ENCODE peak calls at places on chromosomes 13 and 19, in ten cellular contexts. J is coronary artery, S is foreskin fibroblast, N is stomach, X is epithelial cell of esophagus, F is lower leg skin, A is GM10248, C is fibroblast of the aortic adventitia, I is PC-3, V is endodermal cell. E is an unnamed sample.

GRCh38 chr13:112092453-112092852 is 25.5 kb downstream of the SOX1 start:
- DNase-seq in J (no peak), S (no peak), N (no peak), X (no peak), F (no peak), A (no peak), C (no peak), I (no peak), V (no peak), E (no peak)

GRCh38 chr13:111095031-111095840 is 19.9 kb upstream of the ARHGEF7 start:
- DNase-seq in J (no peak), S (no peak), N (no peak), X (peak), F (no peak), A (no peak), C (no peak), I (no peak), V (no peak), E (no peak)

GRCh38 chr19:42290523-42291436 is 11.2 kb upstream of the PRR19 start:
- DNase-seq in J (no peak), S (peak), N (no peak), X (no peak), F (no peak), A (no peak), C (no peak), I (no peak), V (peak), E (no peak)

GRCh38 chr13:74187564-74187963 is 53.4 kb upstream of the KLF12 start:
- DNase-seq in J (no peak), S (peak), N (no peak), X (peak), F (no peak), A (no peak), C (no peak), I (peak), V (no peak), E (no peak)

GRCh38 chr19:10104665-10105221 is 1.4 kb upstream of the PPAN start:
- DNase-seq in J (no peak), S (no peak), N (no peak), X (no peak), F (no peak), A (peak), C (no peak), I (no peak), V (no peak), E (peak)

GRCh38 chr13:39527961-39528720 is 74.9 kb downstream of the LHFPL6 start:
- DNase-seq in J (no peak), S (peak), N (no peak), X (peak), F (no peak), A (no peak), C (peak), I (peak), V (no peak), E (no peak)

GRCh38 chr13:51539887-51540286 is 44.4 kb upstream of the WDFY2 start:
- DNase-seq in J (no peak), S (peak), N (no peak), X (no peak), F (no peak), A (no peak), C (peak), I (no peak), V (no peak), E (no peak)

GRCh38 chr13:89113744-89114143 is 1442.6 kb downstream of the SLITRK5 start:
- DNase-seq in J (no peak), S (no peak), N (no peak), X (no peak), F (no peak), A (no peak), C (no peak), I (no peak), V (peak), E (no peak)

GRCh38 chr19:35911173-35911572 is 3.1 kb upstream of the TYROBP start:
- DNase-seq in J (no peak), S (no peak), N (no peak), X (no peak), F (no peak), A (no peak), C (no peak), I (no peak), V (peak), E (no peak)

GRCh38 chr13:112072531-112073244 is 5.7 kb downstream of the SOX1 start:
- DNase-seq in J (no peak), S (no peak), N (no peak), X (no peak), F (peak), A (no peak), C (no peak), I (no peak), V (peak), E (no peak)

GRCh38 chr19:30968210-30968609 is 381.0 kb downstream of the TSHZ3 start:
- DNase-seq in J (no peak), S (no peak), N (no peak), X (no peak), F (no peak), A (no peak), C (peak), I (no peak), V (peak), E (peak)

GRCh38 chr19:56105090-56105701 is 15.9 kb downstream of the ZNF787 start:
- DNase-seq in J (peak), S (peak), N (peak), X (peak), F (peak), A (peak), C (peak), I (peak), V (peak), E (peak)

GRCh38 chr19:57334191-57334590 is 13.9 kb downstream of the ZNF543 start:
- DNase-seq in J (no peak), S (peak), N (no peak), X (peak), F (no peak), A (no peak), C (peak), I (no peak), V (no peak), E (no peak)

GRCh38 chr13:96052655-96053002 is 572 bp downstream of the UGGT2 start:
- DNase-seq in J (peak), S (peak), N (no peak), X (peak), F (no peak), A (no peak), C (peak), I (peak), V (no peak), E (no peak)

GRCh38 chr13:25846227-25846984 is 205.4 kb downstream of the SHISA2 start:
- DNase-seq in J (no peak), S (peak), N (no peak), X (peak), F (no peak), A (no peak), C (no peak), I (peak), V (no peak), E (no peak)

GRCh38 chr19:1133471-1133929 is 29.7 kb downstream of the GPX4 start:
- DNase-seq in J (no peak), S (no peak), N (peak), X (peak), F (peak), A (peak), C (no peak), I (no peak), V (peak), E (peak)

GRCh38 chr19:49513746-49514118 is 1.3 kb downstream of the FCGRT start:
- DNase-seq in J (no peak), S (no peak), N (no peak), X (no peak), F (no peak), A (no peak), C (no peak), I (no peak), V (peak), E (no peak)

GRCh38 chr19:44810555-44811447 is 1.9 kb downstream of the BCAM start:
- DNase-seq in J (no peak), S (no peak), N (no peak), X (peak), F (no peak), A (peak), C (no peak), I (no peak), V (no peak), E (no peak)

GRCh38 chr13:67367385-67367784 is 137.2 kb upstream of the PCDH9 start:
- DNase-seq in J (no peak), S (no peak), N (no peak), X (no peak), F (no peak), A (no peak), C (peak), I (no peak), V (no peak), E (no peak)

GRCh38 chr13:67369895-67370660 is 139.9 kb upstream of the PCDH9 start:
- DNase-seq in J (no peak), S (peak), N (no peak), X (peak), F (no peak), A (no peak), C (peak), I (peak), V (no peak), E (no peak)

DNA sequence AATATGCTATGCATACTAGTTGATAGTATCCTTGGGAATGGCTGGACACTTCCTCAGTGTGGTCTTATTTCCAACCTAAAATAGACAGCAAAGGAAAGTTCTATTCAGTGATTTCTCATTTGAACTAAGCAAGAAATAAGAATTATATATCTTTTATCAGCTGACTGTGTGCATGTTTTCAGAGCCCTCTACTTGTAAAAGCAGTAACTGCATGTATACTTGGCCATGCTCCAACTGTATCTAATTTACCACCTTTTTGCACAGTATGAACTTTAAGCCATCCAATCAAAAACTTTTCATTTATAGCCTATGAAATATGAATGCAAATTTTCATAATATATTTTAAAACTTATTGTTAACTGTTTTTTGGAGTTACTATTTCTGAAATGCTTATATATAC is 136.4 kb upstream of the PCDH9 start:
- DNase-seq in J (no peak), S (peak), N (no peak), X (peak), F (no peak), A (no peak), C (peak), I (peak), V (no peak), E (no peak)
- TF ChIP-seq CTCF in J (no peak), S (peak), N (no peak), X (peak), F (no peak), A (no peak), C (peak), I (peak), V (peak), E (no peak)

GRCh38 chr13:90362718-90363117 is 984.8 kb upstream of the MIR17HG start:
- DNase-seq in J (no peak), S (no peak), N (no peak), X (no peak), F (no peak), A (no peak), C (peak), I (no peak), V (no peak), E (no peak)

GRCh38 chr13:90360785-90361184 is 986.7 kb upstream of the MIR17HG start:
- DNase-seq in J (no peak), S (no peak), N (no peak), X (no peak), F (no peak), A (no peak), C (no peak), I (no peak), V (no peak), E (no peak)

DNA sequence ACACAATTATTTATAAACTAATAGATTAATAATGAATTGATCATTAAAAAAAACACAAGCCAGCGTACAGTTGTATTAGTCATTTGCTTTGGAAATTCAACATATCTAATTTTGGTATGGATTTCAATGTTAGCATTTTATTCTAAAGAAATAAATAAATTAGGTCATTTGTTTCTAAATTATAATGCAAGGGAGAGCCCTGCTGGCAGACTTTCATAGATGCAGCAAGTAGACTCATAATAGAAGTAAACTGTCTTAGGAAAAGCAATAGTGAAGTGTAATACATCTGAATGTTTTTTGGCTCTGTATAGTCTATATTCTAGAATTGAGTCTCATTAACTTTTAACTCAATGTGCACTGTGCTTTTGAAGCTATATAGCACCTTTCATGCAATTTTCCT is 982.4 kb upstream of the MIR17HG start:
- DNase-seq in J (no peak), S (no peak), N (no peak), X (peak), F (no peak), A (no peak), C (peak), I (no peak), V (no peak), E (no peak)
- TF ChIP-seq CTCF in J (no peak), S (peak), N (no peak), X (peak), F (no peak), A (no peak), C (no peak), I (peak), V (peak), E (no peak)

GRCh38 chr13:27177852-27178251 is 6.2 kb upstream of the USP12 start:
- DNase-seq in J (no peak), S (no peak), N (no peak), X (peak), F (no peak), A (no peak), C (no peak), I (no peak), V (peak), E (no peak)
- TF ChIP-seq CTCF in J (no peak), S (no peak), N (no peak), X (peak), F (no peak), A (no peak), C (no peak), I (peak), V (peak), E (no peak)

DNA sequence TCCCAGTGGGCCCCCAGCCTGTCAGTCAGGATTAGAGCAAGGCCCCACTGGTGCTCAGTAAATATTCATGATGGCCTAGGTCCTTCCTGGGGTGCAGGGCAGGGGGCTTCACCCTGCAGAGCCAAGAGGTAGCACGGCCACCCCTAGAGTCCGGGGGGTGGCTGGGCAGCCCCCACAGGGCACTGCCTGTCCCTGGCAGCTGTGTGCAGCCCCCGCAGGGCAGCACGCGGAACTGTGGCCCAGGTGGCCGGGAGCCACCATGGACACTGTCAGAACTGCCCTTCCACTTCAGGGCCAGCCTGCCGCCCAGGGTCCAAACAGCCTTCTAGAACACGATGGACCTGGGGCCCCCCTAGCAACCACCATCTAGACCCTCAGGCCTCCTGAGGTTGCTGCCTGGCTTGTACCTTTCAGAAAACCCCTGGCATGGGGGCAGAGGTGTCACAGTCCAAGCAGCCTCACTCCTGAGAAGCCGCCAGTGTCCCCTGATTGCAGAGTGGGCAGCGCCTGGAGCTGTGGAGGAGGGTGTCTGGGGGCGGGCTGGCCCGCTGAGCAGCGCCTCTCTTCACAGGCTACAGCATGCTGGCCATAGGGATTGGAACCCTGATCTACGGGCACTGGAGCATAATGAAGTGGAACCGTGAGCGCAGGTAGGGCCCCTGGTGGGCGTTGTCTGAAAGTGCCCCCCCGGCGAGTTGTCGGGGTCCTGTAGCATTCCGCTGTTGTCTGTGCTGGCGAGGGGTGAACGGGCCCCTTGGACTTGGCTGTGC is 2.9 kb upstream of the YJEFN3 start:
- DNase-seq in J (no peak), S (no peak), N (no peak), X (no peak), F (no peak), A (no peak), C (no peak), I (no peak), V (no peak), E (no peak)
- TF ChIP-seq CTCF in J (no peak), S (no peak), N (no peak), X (no peak), F (no peak), A (no peak), C (no peak), I (no peak), V (no peak), E (no peak)

E was measured in transverse colon.